ENCODE peak calls at places on chromosomes 1 and 21, in five cellular contexts. Z, Q, E, O and W are unnamed samples.
A peak's percentile ranks its signal among the peaks of the same experiment; 100 is the strongest.

GRCh38 chr1:100928128-100928527 is 32.2 kb downstream of the SLC30A7 start:
- DNase-seq in O (no peak), Z (no peak), E (no peak), Q (peak; percentile 9), W (no peak)

GRCh38 chr1:18805116-18805515 is 54.3 kb downstream of the TAS1R2 start:
- DNase-seq in E (peak; percentile 54), Z (no peak), Q (no peak), O (no peak), W (no peak)

GRCh38 chr1:239126881-239127280 is 259.5 kb upstream of the CHRM3 start:
- DNase-seq in Q (no peak), Z (no peak), E (no peak), O (no peak), W (no peak)

GRCh38 chr21:43699933-43700599 is 18.9 kb upstream of the PDXK start:
- DNase-seq in O (no peak), Q (no peak), Z (no peak), E (peak; percentile 38), W (no peak)

GRCh38 chr21:38995755-38996154 is 187.5 kb downstream of the PSMG1 start:
- DNase-seq in Q (no peak), O (no peak), E (no peak), Z (no peak), W (no peak)

GRCh38 chr1:93977546-93977945 is 68.3 kb upstream of the GCLM start:
- DNase-seq in O (no peak), Z (peak; percentile 78), Q (no peak), E (no peak), W (peak; percentile 76)

GRCh38 chr1:59391216-59392179 is 94.6 kb downstream of the FGGY start:
- DNase-seq in Z (no peak), O (no peak), Q (no peak), E (no peak), W (no peak)

GRCh38 chr1:12556368-12556930 is 61.6 kb downstream of the DHRS3 start:
- DNase-seq in Z (peak; percentile 93), Q (peak; percentile 38), E (peak; percentile 81), O (peak; percentile 85), W (peak; percentile 96)

GRCh38 chr1:15304708-15305326 is 57.8 kb downstream of the FHAD1 start:
- DNase-seq in Z (peak; percentile 56), Q (peak; percentile 79), E (peak; percentile 64), O (no peak), W (peak; percentile 34)

GRCh38 chr1:64494659-64495058 is 24.7 kb downstream of the CACHD1 start:
- DNase-seq in Z (no peak), O (no peak), E (no peak), Q (no peak), W (no peak)

GRCh38 chr1:89905391-89906058 is 84.7 kb downstream of the LRRC8D start:
- DNase-seq in O (no peak), Q (no peak), Z (peak; percentile 33), E (no peak), W (peak; percentile 52)

GRCh38 chr1:16152521-16153087 is 3.3 kb downstream of the EPHA2 start:
- DNase-seq in E (no peak), Z (peak; percentile 44), Q (no peak), O (no peak), W (no peak)

GRCh38 chr1:118366296-118366695 is 181.3 kb upstream of the SPAG17 start:
- DNase-seq in Z (no peak), O (no peak), Q (no peak), E (no peak), W (peak; percentile 46)

GRCh38 chr1:198638894-198639319 is at the start of gene PTPRC:
- DNase-seq in Z (no peak), Q (no peak), E (no peak), O (no peak), W (no peak)

GRCh38 chr1:110293601-110294104 is 45.5 kb upstream of the RBM15 start:
- DNase-seq in E (no peak), O (no peak), Q (no peak), Z (no peak), W (no peak)

GRCh38 chr1:156623946-156624813 is 5.0 kb downstream of the HAPLN2 start:
- DNase-seq in O (no peak), Q (peak; percentile 84), E (peak; percentile 70), Z (peak; percentile 24), W (peak; percentile 29)

GRCh38 chr1:82453511-82454185 is 652.9 kb downstream of the ADGRL2 start:
- DNase-seq in Z (no peak), O (no peak), Q (no peak), E (no peak), W (no peak)
- TF ChIP-seq CTCF in Z (no peak), O (no peak), Q (no peak), E (no peak), W (no peak)

GRCh38 chr1:115837386-115837761 is 3.6 kb downstream of the NHLH2 start:
- DNase-seq in O (no peak), E (no peak), Q (no peak), Z (no peak), W (no peak)
- H3K4me3 ChIP-seq in O (no peak overlapping the region), E (no peak overlapping the region), Q (no peak overlapping the region), Z (no peak overlapping the region), W (no peak overlapping the region)

GRCh38 chr1:98992844-98993243 is 11.8 kb downstream of the PLPPR5 start:
- DNase-seq in Q (no peak), Z (no peak), E (no peak), O (no peak), W (no peak)
- TF ChIP-seq CTCF in Q (no peak), Z (no peak), E (no peak), O (no peak), W (no peak)

GRCh38 chr1:84782311-84782771 is 92.1 kb upstream of the SSX2IP start:
- DNase-seq in O (no peak), E (peak; percentile 68), Z (peak; percentile 17), Q (peak; percentile 76), W (peak; percentile 43)
- H3K4me3 ChIP-seq in O (no peak overlapping the region), E (no peak overlapping the region), Z (no peak overlapping the region), Q (no peak overlapping the region), W (no peak overlapping the region)

DNA sequence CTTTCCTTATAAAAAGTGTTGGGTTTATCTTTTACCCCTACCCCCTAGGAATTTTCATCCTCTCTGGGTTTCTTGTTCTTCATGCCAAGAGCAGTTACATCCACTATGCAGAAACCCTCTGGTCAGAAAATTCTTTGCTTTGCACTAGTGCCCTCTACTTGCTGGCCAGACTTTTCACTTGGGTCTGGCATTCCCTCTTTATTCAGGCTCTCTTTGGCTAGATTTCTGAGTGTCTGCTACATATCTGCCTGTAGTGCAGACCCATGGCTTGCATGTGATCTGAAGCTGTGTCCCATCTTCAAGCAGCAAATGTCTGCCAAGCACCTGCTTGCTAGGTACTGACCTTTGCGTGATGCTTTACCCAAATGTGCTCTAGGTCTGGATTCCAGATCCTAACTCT is 237.0 kb downstream of the GPATCH2 start:
- DNase-seq in O (no peak), Q (peak; percentile 58), Z (no peak), E (no peak), W (peak; percentile 2)
- TF ChIP-seq CTCF in O (no peak), Q (no peak), Z (no peak), E (no peak), W (peak; percentile 19)

GRCh38 chr1:227316456-227316855 is 1.8 kb downstream of the CDC42BPA start:
- DNase-seq in Q (no peak), Z (no peak), E (no peak), O (no peak), W (peak; percentile 6)
- H3K4me3 ChIP-seq in Q (peak overlapping the region; percentile 90), Z (peak overlapping the region; percentile 89), E (peak overlapping the region; percentile 81), O (peak overlapping the region; percentile 76), W (peak overlapping the region; percentile 86)

GRCh38 chr21:36548866-36549265 is 68.9 kb upstream of the CLDN14 start:
- DNase-seq in O (no peak), Z (no peak), E (no peak), Q (no peak), W (no peak)
- TF ChIP-seq CTCF in O (no peak), Z (no peak), E (no peak), Q (no peak), W (no peak)

GRCh38 chr1:170670751-170671628 is 7.1 kb downstream of the PRRX1 start:
- DNase-seq in O (no peak), Z (peak; percentile 37), Q (peak; percentile 78), E (peak; percentile 88), W (peak; percentile 35)
- H3K4me3 ChIP-seq in O (peak overlapping the region; percentile 36), Z (peak overlapping the region; percentile 39), Q (no peak overlapping the region), E (peak overlapping the region; percentile 72), W (peak overlapping the region; percentile 23)